ENCODE peak calls at places on chromosome 18, in nine cellular contexts. Q is NCI-H2081; L is HTR-8/SVneo; J is effector CD4-positive, alpha-beta T cell; R is heart right ventricle; Z is astrocyte of the hippocampus; N is IMR-90; I is T47D; F is right atrium auricular region. Y is an unnamed sample.

GRCh38 chr18:39773656-39774055 is 2181.4 kb upstream of the PIK3C3 start:
- DNase-seq in Q (no peak), L (no peak), J (no peak), R (no peak), Z (peak), N (peak), I (no peak), F (no peak), Y (peak)

GRCh38 chr18:13280066-13280795 is 61.7 kb downstream of the LDLRAD4 start:
- DNase-seq in Q (no peak), L (peak), J (no peak), R (peak), Z (peak), N (no peak), I (no peak), F (no peak), Y (no peak)

GRCh38 chr18:33560686-33561370 is 17.2 kb upstream of the ASXL3 start:
- DNase-seq in Q (no peak), L (no peak), J (no peak), R (no peak), Z (peak), N (peak), I (no peak), F (no peak), Y (peak)

GRCh38 chr18:57523171-57523956 is 63.1 kb downstream of the FECH start:
- DNase-seq in Q (no peak), L (no peak), J (no peak), R (no peak), Z (no peak), N (no peak), I (no peak), F (no peak), Y (no peak)

GRCh38 chr18:78871631-78872030 is 108.0 kb upstream of the SALL3 start:
- DNase-seq in Q (no peak), L (no peak), J (no peak), R (no peak), Z (no peak), N (no peak), I (no peak), F (peak), Y (no peak)

GRCh38 chr18:73947180-73947989 is 200.2 kb downstream of the FBXO15 start:
- DNase-seq in Q (peak), L (no peak), J (no peak), R (no peak), Z (no peak), N (peak), I (no peak), F (no peak), Y (peak)

GRCh38 chr18:76619342-76620315 is 124.6 kb upstream of the ZNF516 start:
- DNase-seq in Q (no peak), L (no peak), J (no peak), R (peak), Z (peak), N (peak), I (no peak), F (peak), Y (peak)

GRCh38 chr18:63262369-63263335 is 56.9 kb downstream of the BCL2 start:
- DNase-seq in Q (no peak), L (no peak), J (no peak), R (peak), Z (no peak), N (no peak), I (no peak), F (no peak), Y (no peak)

GRCh38 chr18:27645929-27646328 is 460.8 kb upstream of the CHST9 start:
- DNase-seq in Q (no peak), L (no peak), J (no peak), R (no peak), Z (peak), N (no peak), I (no peak), F (no peak), Y (peak)

GRCh38 chr18:42296723-42297122 is 341.7 kb downstream of the PIK3C3 start:
- DNase-seq in Q (no peak), L (no peak), J (no peak), R (no peak), Z (peak), N (no peak), I (peak), F (no peak), Y (peak)

GRCh38 chr18:42064109-42064508 is 109.1 kb downstream of the PIK3C3 start:
- DNase-seq in Q (no peak), L (no peak), J (no peak), R (no peak), Z (no peak), N (peak), I (no peak), F (no peak), Y (no peak)

GRCh38 chr18:59730896-59731295 is 33.7 kb upstream of the CCBE1 start:
- DNase-seq in Q (no peak), L (no peak), J (no peak), R (no peak), Z (no peak), N (no peak), I (no peak), F (no peak), Y (no peak)

GRCh38 chr18:49016648-49017539 is 66.1 kb upstream of the SMAD7 start:
- DNase-seq in Q (no peak), L (peak), J (no peak), R (no peak), Z (peak), N (peak), I (peak), F (no peak), Y (peak)

GRCh38 chr18:864872-865273 is 39.8 kb upstream of the ADCYAP1 start:
- DNase-seq in Q (peak), L (peak), J (peak), R (peak), Z (peak), N (peak), I (peak), F (peak), Y (peak)

GRCh38 chr18:13809025-13809384 is 14.9 kb upstream of the MC5R start:
- DNase-seq in Q (no peak), L (no peak), J (no peak), R (no peak), Z (no peak), N (no peak), I (peak), F (peak), Y (no peak)

GRCh38 chr18:7746106-7746505 is 179.0 kb downstream of the PTPRM start:
- DNase-seq in Q (no peak), L (no peak), J (no peak), R (no peak), Z (no peak), N (no peak), I (no peak), F (no peak), Y (no peak)

GRCh38 chr18:46387426-46388131 is 269.4 kb downstream of the LOXHD1 start:
- DNase-seq in Q (no peak), L (no peak), J (no peak), R (no peak), Z (peak), N (no peak), I (no peak), F (no peak), Y (no peak)

GRCh38 chr18:59885579-59886163 is 14.1 kb upstream of the PMAIP1 start:
- DNase-seq in Q (no peak), L (no peak), J (no peak), R (no peak), Z (peak), N (peak), I (no peak), F (no peak), Y (peak)

GRCh38 chr18:31792580-31792911 is 31.9 kb upstream of the SLC25A52 start:
- DNase-seq in Q (no peak), L (no peak), J (no peak), R (no peak), Z (no peak), N (no peak), I (no peak), F (no peak), Y (no peak)

GRCh38 chr18:7236899-7237298 is 6.0 kb downstream of the LRRC30 start:
- DNase-seq in Q (no peak), L (no peak), J (no peak), R (no peak), Z (no peak), N (no peak), I (no peak), F (no peak), Y (no peak)

GRCh38 chr18:21194871-21195771 is 46.9 kb upstream of the GREB1L start:
- DNase-seq in Q (peak), L (peak), J (no peak), R (no peak), Z (peak), N (peak), I (peak), F (no peak), Y (peak)

GRCh38 chr18:59959079-59959478 is 59.3 kb downstream of the PMAIP1 start:
- DNase-seq in Q (no peak), L (no peak), J (no peak), R (no peak), Z (no peak), N (peak), I (no peak), F (no peak), Y (no peak)

GRCh38 chr18:28176674-28176932 is 327 bp downstream of the CDH2 start:
- DNase-seq in Q (peak), L (no peak), J (no peak), R (no peak), Z (no peak), N (no peak), I (no peak), F (no peak), Y (no peak)

GRCh38 chr18:80169607-80170006 is 60.5 kb downstream of the ADNP2 start:
- DNase-seq in Q (no peak), L (no peak), J (no peak), R (no peak), Z (no peak), N (peak), I (no peak), F (no peak), Y (no peak)

GRCh38 chr18:9993846-9994660 is 80.2 kb downstream of the VAPA start:
- DNase-seq in Q (no peak), L (no peak), J (no peak), R (no peak), Z (no peak), N (no peak), I (no peak), F (no peak), Y (no peak)

GRCh38 chr18:8952796-8953760 is 149.4 kb upstream of the NDUFV2 start:
- DNase-seq in Q (no peak), L (no peak), J (no peak), R (no peak), Z (no peak), N (peak), I (no peak), F (no peak), Y (peak)

GRCh38 chr18:24408496-24408895 is 10.9 kb upstream of the OSBPL1A start:
- DNase-seq in Q (no peak), L (no peak), J (no peak), R (no peak), Z (no peak), N (no peak), I (no peak), F (no peak), Y (no peak)

GRCh38 chr18:44654555-44654954 is 26.1 kb upstream of the SETBP1 start:
- DNase-seq in Q (no peak), L (peak), J (no peak), R (no peak), Z (peak), N (peak), I (peak), F (no peak), Y (peak)

GRCh38 chr18:77102246-77103040 is 30.1 kb downstream of the MBP start:
- DNase-seq in Q (no peak), L (no peak), J (no peak), R (no peak), Z (peak), N (peak), I (no peak), F (no peak), Y (peak)

GRCh38 chr18:475202-475624 is 25.3 kb downstream of the COLEC12 start:
- DNase-seq in Q (no peak), L (peak), J (no peak), R (peak), Z (peak), N (peak), I (no peak), F (peak), Y (peak)

GRCh38 chr18:12639990-12640880 is 17.7 kb downstream of the SPIRE1 start:
- DNase-seq in Q (no peak), L (no peak), J (no peak), R (peak), Z (peak), N (peak), I (no peak), F (no peak), Y (peak)

GRCh38 chr18:8869696-8870095 is 164.3 kb downstream of the MTCL1 start:
- DNase-seq in Q (no peak), L (no peak), J (no peak), R (no peak), Z (no peak), N (no peak), I (no peak), F (no peak), Y (no peak)

GRCh38 chr18:43744960-43745740 is 467.9 kb upstream of the SYT4 start:
- DNase-seq in Q (no peak), L (no peak), J (no peak), R (no peak), Z (no peak), N (no peak), I (no peak), F (no peak), Y (no peak)

GRCh38 chr18:22822024-22822423 is 111.1 kb upstream of the RBBP8 start:
- DNase-seq in Q (no peak), L (no peak), J (no peak), R (no peak), Z (peak), N (peak), I (no peak), F (no peak), Y (peak)

GRCh38 chr18:35581555-35582309 is at the start of gene GALNT1:
- DNase-seq in Q (no peak), L (no peak), J (no peak), R (peak), Z (peak), N (peak), I (peak), F (no peak), Y (no peak)

Y was measured in astrocyte of the spinal cord.